ENCODE peak calls at places on chromosomes 16 and 17, in five cellular contexts. One of them, this sample, is unnamed.

GRCh38 chr17:80919331-80920284 is 72.0 kb upstream of the CHMP6 start:
- DNase-seq in lower lobe of right lung: no peak
- DNase-seq in BE2C: no peak
- DNase-seq in transverse colon: no peak
- DNase-seq in K562: no peak
- DNase-seq in this sample: peak; percentile 54

GRCh38 chr17:4247981-4248388 is 15.8 kb downstream of the ANKFY1 start:
- DNase-seq in lower lobe of right lung: peak; percentile 59
- DNase-seq in BE2C: no peak
- DNase-seq in transverse colon: peak; percentile 82
- DNase-seq in K562: peak; percentile 29
- DNase-seq in this sample: peak; percentile 84

GRCh38 chr17:29909604-29910003 is 20.4 kb downstream of the SSH2 start:
- DNase-seq in lower lobe of right lung: no peak
- DNase-seq in BE2C: no peak
- DNase-seq in transverse colon: no peak
- DNase-seq in K562: no peak
- DNase-seq in this sample: no peak

GRCh38 chr16:12187939-12188673 is 211.6 kb downstream of the SNX29 start:
- DNase-seq in lower lobe of right lung: no peak
- DNase-seq in BE2C: no peak
- DNase-seq in transverse colon: no peak
- DNase-seq in K562: no peak
- DNase-seq in this sample: no peak

GRCh38 chr17:82300707-82301270 is 16.6 kb downstream of the CD7 start:
- DNase-seq in lower lobe of right lung: peak; percentile 82
- DNase-seq in BE2C: peak; percentile 91
- DNase-seq in transverse colon: peak; percentile 84
- DNase-seq in K562: peak; percentile 59
- DNase-seq in this sample: peak; percentile 80

GRCh38 chr17:17041018-17041521 is 1.2 kb upstream of the MPRIP start:
- DNase-seq in lower lobe of right lung: peak; percentile 35
- DNase-seq in BE2C: peak; percentile 61
- DNase-seq in transverse colon: no peak
- DNase-seq in K562: peak; percentile 35
- DNase-seq in this sample: no peak

GRCh38 chr17:71099003-71099710 is 929.8 kb downstream of the KCNJ2 start:
- DNase-seq in lower lobe of right lung: no peak
- DNase-seq in BE2C: no peak
- DNase-seq in transverse colon: no peak
- DNase-seq in K562: no peak
- DNase-seq in this sample: no peak

GRCh38 chr17:21098934-21099687 is 27.7 kb upstream of the DHRS7B start:
- DNase-seq in lower lobe of right lung: peak; percentile 63
- DNase-seq in BE2C: peak; percentile 77
- DNase-seq in transverse colon: peak; percentile 56
- DNase-seq in K562: peak; percentile 91
- DNase-seq in this sample: peak; percentile 84

GRCh38 chr17:41049110-41049509 is 2.0 kb upstream of the KRTAP2-1 start:
- DNase-seq in lower lobe of right lung: no peak
- DNase-seq in BE2C: no peak
- DNase-seq in transverse colon: no peak
- DNase-seq in K562: no peak
- DNase-seq in this sample: no peak

GRCh38 chr16:48590476-48590875 is 19.5 kb downstream of the N4BP1 start:
- DNase-seq in lower lobe of right lung: no peak
- DNase-seq in BE2C: no peak
- DNase-seq in transverse colon: no peak
- DNase-seq in K562: no peak
- DNase-seq in this sample: no peak

GRCh38 chr17:78641243-78641642 is 64.0 kb upstream of the DNAH17 start:
- DNase-seq in lower lobe of right lung: no peak
- DNase-seq in BE2C: no peak
- DNase-seq in transverse colon: no peak
- DNase-seq in K562: no peak
- DNase-seq in this sample: no peak

GRCh38 chr16:48231675-48232214 is 12.4 kb upstream of the LONP2 start:
- DNase-seq in lower lobe of right lung: no peak
- DNase-seq in BE2C: peak; percentile 39
- DNase-seq in transverse colon: peak; percentile 30
- DNase-seq in K562: no peak
- DNase-seq in this sample: no peak

GRCh38 chr16:85168732-85169256 is 56.5 kb upstream of the CIBAR2 start:
- DNase-seq in lower lobe of right lung: peak; percentile 48
- DNase-seq in BE2C: peak; percentile 78
- DNase-seq in transverse colon: peak; percentile 47
- DNase-seq in K562: peak; percentile 97
- DNase-seq in this sample: peak; percentile 66

GRCh38 chr16:56269824-56270684 is 78.8 kb downstream of the GNAO1 start:
- DNase-seq in lower lobe of right lung: no peak
- DNase-seq in BE2C: peak; percentile 74
- DNase-seq in transverse colon: peak; percentile 40
- DNase-seq in K562: no peak
- DNase-seq in this sample: no peak

GRCh38 chr17:43975898-43976297 is 22.2 kb upstream of the PYY start:
- DNase-seq in lower lobe of right lung: no peak
- DNase-seq in BE2C: no peak
- DNase-seq in transverse colon: no peak
- DNase-seq in K562: no peak
- DNase-seq in this sample: no peak

GRCh38 chr16:30997887-30998711 is 12.3 kb downstream of the STX1B start:
- DNase-seq in lower lobe of right lung: no peak
- DNase-seq in BE2C: no peak
- DNase-seq in transverse colon: no peak
- DNase-seq in K562: no peak
- DNase-seq in this sample: no peak

GRCh38 chr17:19703776-19704371 is 12.5 kb downstream of the SLC47A2 start:
- DNase-seq in lower lobe of right lung: no peak
- DNase-seq in BE2C: no peak
- DNase-seq in transverse colon: no peak
- DNase-seq in K562: no peak
- DNase-seq in this sample: no peak

GRCh38 chr16:85321856-85322271 is 209.6 kb upstream of the CIBAR2 start:
- DNase-seq in lower lobe of right lung: peak; percentile 89
- DNase-seq in BE2C: peak; percentile 48
- DNase-seq in transverse colon: peak; percentile 73
- DNase-seq in K562: peak; percentile 55
- DNase-seq in this sample: no peak

GRCh38 chr16:28090646-28091377 is 27.3 kb upstream of the GSG1L start:
- DNase-seq in lower lobe of right lung: no peak
- DNase-seq in BE2C: no peak
- DNase-seq in transverse colon: no peak
- DNase-seq in K562: peak; percentile 40
- DNase-seq in this sample: no peak

GRCh38 chr17:17783825-17784598 is 52.8 kb downstream of the SREBF1 start:
- DNase-seq in lower lobe of right lung: no peak
- DNase-seq in BE2C: peak; percentile 28
- DNase-seq in transverse colon: peak; percentile 38
- DNase-seq in K562: no peak
- DNase-seq in this sample: no peak

GRCh38 chr16:78607465-78607864 is 508.0 kb downstream of the WWOX start:
- DNase-seq in lower lobe of right lung: no peak
- DNase-seq in BE2C: no peak
- DNase-seq in transverse colon: no peak
- DNase-seq in K562: no peak
- DNase-seq in this sample: no peak

GRCh38 chr17:489758-490329 is 137.2 kb upstream of the RPH3AL start:
- DNase-seq in lower lobe of right lung: peak; percentile 64
- DNase-seq in BE2C: peak; percentile 14
- DNase-seq in transverse colon: peak; percentile 69
- DNase-seq in K562: peak; percentile 29
- DNase-seq in this sample: no peak

GRCh38 chr16:85490971-85491771 is 122.0 kb upstream of the GSE1 start:
- DNase-seq in lower lobe of right lung: no peak
- DNase-seq in BE2C: no peak
- DNase-seq in transverse colon: peak; percentile 65
- DNase-seq in K562: peak; percentile 84
- DNase-seq in this sample: no peak

GRCh38 chr17:68461122-68461539 is 3.8 kb upstream of the WIPI1 start:
- DNase-seq in lower lobe of right lung: no peak
- DNase-seq in BE2C: no peak
- DNase-seq in transverse colon: no peak
- DNase-seq in K562: no peak
- DNase-seq in this sample: no peak

GRCh38 chr16:66255647-66256046 is 110.8 kb upstream of the CDH5 start:
- DNase-seq in lower lobe of right lung: no peak
- DNase-seq in BE2C: no peak
- DNase-seq in transverse colon: no peak
- DNase-seq in K562: no peak
- DNase-seq in this sample: no peak

GRCh38 chr16:27270389-27270788 is 1.8 kb upstream of the NSMCE1 start:
- DNase-seq in lower lobe of right lung: no peak
- DNase-seq in BE2C: no peak
- DNase-seq in transverse colon: no peak
- DNase-seq in K562: no peak
- DNase-seq in this sample: no peak

GRCh38 chr16:49557070-49557446 is 183.5 kb downstream of the C16orf78 start:
- DNase-seq in lower lobe of right lung: no peak
- DNase-seq in BE2C: no peak
- DNase-seq in transverse colon: no peak
- DNase-seq in K562: no peak
- DNase-seq in this sample: no peak

GRCh38 chr17:58414596-58414997 is 2.7 kb downstream of the RNF43 start:
- DNase-seq in lower lobe of right lung: no peak
- DNase-seq in BE2C: no peak
- DNase-seq in transverse colon: no peak
- DNase-seq in K562: no peak
- DNase-seq in this sample: no peak
- H3K4me3 ChIP-seq in lower lobe of right lung: peak overlapping the region; percentile 48
- H3K4me3 ChIP-seq in BE2C: no peak overlapping the region
- H3K4me3 ChIP-seq in transverse colon: peak overlapping the region; percentile 53
- H3K4me3 ChIP-seq in K562: peak overlapping the region; percentile 1
- H3K4me3 ChIP-seq in this sample: peak overlapping the region; percentile 44

GRCh38 chr16:73173396-73173795 is 125.5 kb upstream of the ZFHX3 start:
- DNase-seq in lower lobe of right lung: no peak
- DNase-seq in BE2C: no peak
- DNase-seq in transverse colon: no peak
- DNase-seq in K562: no peak
- DNase-seq in this sample: no peak

GRCh38 chr16:73170587-73170986 is 122.7 kb upstream of the ZFHX3 start:
- DNase-seq in lower lobe of right lung: no peak
- DNase-seq in BE2C: no peak
- DNase-seq in transverse colon: no peak
- DNase-seq in K562: no peak
- DNase-seq in this sample: no peak

GRCh38 chr16:73172621-73173312 is 124.8 kb upstream of the ZFHX3 start:
- DNase-seq in lower lobe of right lung: peak; percentile 71
- DNase-seq in BE2C: peak; percentile 79
- DNase-seq in transverse colon: peak; percentile 86
- DNase-seq in K562: peak; percentile 32
- DNase-seq in this sample: no peak

GRCh38 chr16:73171380-73171779 is 123.5 kb upstream of the ZFHX3 start:
- DNase-seq in lower lobe of right lung: no peak
- DNase-seq in BE2C: no peak
- DNase-seq in transverse colon: peak; percentile 29
- DNase-seq in K562: no peak
- DNase-seq in this sample: no peak

GRCh38 chr16:73171901-73172619 is 124.1 kb upstream of the ZFHX3 start:
- DNase-seq in lower lobe of right lung: no peak
- DNase-seq in BE2C: no peak
- DNase-seq in transverse colon: no peak
- DNase-seq in K562: no peak
- DNase-seq in this sample: no peak
- H3K4me3 ChIP-seq in lower lobe of right lung: no peak overlapping the region
- H3K4me3 ChIP-seq in BE2C: no peak overlapping the region
- H3K4me3 ChIP-seq in transverse colon: no peak overlapping the region
- H3K4me3 ChIP-seq in K562: no peak overlapping the region
- H3K4me3 ChIP-seq in this sample: no peak overlapping the region

GRCh38 chr16:23062524-23062923 is 86.7 kb downstream of the USP31 start:
- DNase-seq in lower lobe of right lung: no peak
- DNase-seq in BE2C: no peak
- DNase-seq in transverse colon: no peak
- DNase-seq in K562: no peak
- DNase-seq in this sample: no peak

GRCh38 chr16:23068337-23068736 is 80.9 kb downstream of the USP31 start:
- DNase-seq in lower lobe of right lung: no peak
- DNase-seq in BE2C: no peak
- DNase-seq in transverse colon: no peak
- DNase-seq in K562: no peak
- DNase-seq in this sample: no peak

GRCh38 chr16:23060458-23061320 is 88.6 kb downstream of the USP31 start:
- DNase-seq in lower lobe of right lung: peak; percentile 58
- DNase-seq in BE2C: peak; percentile 77
- DNase-seq in transverse colon: peak; percentile 72
- DNase-seq in K562: peak; percentile 75
- DNase-seq in this sample: no peak

GRCh38 chr16:23061669-23062068 is 87.6 kb downstream of the USP31 start:
- DNase-seq in lower lobe of right lung: no peak
- DNase-seq in BE2C: no peak
- DNase-seq in transverse colon: no peak
- DNase-seq in K562: no peak
- DNase-seq in this sample: no peak

GRCh38 chr16:23064642-23065041 is 84.6 kb downstream of the USP31 start:
- DNase-seq in lower lobe of right lung: no peak
- DNase-seq in BE2C: no peak
- DNase-seq in transverse colon: no peak
- DNase-seq in K562: no peak
- DNase-seq in this sample: no peak
- H3K4me3 ChIP-seq in lower lobe of right lung: no peak overlapping the region
- H3K4me3 ChIP-seq in BE2C: no peak overlapping the region
- H3K4me3 ChIP-seq in transverse colon: no peak overlapping the region
- H3K4me3 ChIP-seq in K562: no peak overlapping the region
- H3K4me3 ChIP-seq in this sample: no peak overlapping the region

GRCh38 chr17:75513667-75514052 is 1.7 kb downstream of the CASKIN2 start:
- DNase-seq in lower lobe of right lung: peak; percentile 43
- DNase-seq in BE2C: no peak
- DNase-seq in transverse colon: no peak
- DNase-seq in K562: no peak
- DNase-seq in this sample: no peak
- H3K4me3 ChIP-seq in lower lobe of right lung: peak overlapping the region; percentile 68
- H3K4me3 ChIP-seq in BE2C: peak overlapping the region; percentile 82
- H3K4me3 ChIP-seq in transverse colon: peak overlapping the region; percentile 96
- H3K4me3 ChIP-seq in K562: no peak overlapping the region
- H3K4me3 ChIP-seq in this sample: no peak overlapping the region

GRCh38 chr17:76532072-76532651 is 5.3 kb downstream of the CYGB start:
- DNase-seq in lower lobe of right lung: no peak
- DNase-seq in BE2C: peak; percentile 5
- DNase-seq in transverse colon: no peak
- DNase-seq in K562: no peak
- DNase-seq in this sample: peak; percentile 87

GRCh38 chr17:76531501-76532038 is 5.9 kb downstream of the CYGB start:
- DNase-seq in lower lobe of right lung: no peak
- DNase-seq in BE2C: no peak
- DNase-seq in transverse colon: no peak
- DNase-seq in K562: no peak
- DNase-seq in this sample: peak; percentile 60

GRCh38 chr17:76529643-76530488 is 7.6 kb downstream of the CYGB start:
- DNase-seq in lower lobe of right lung: peak; percentile 83
- DNase-seq in BE2C: peak; percentile 68
- DNase-seq in transverse colon: peak; percentile 72
- DNase-seq in K562: peak; percentile 87
- DNase-seq in this sample: no peak

GRCh38 chr17:76530489-76530814 is 7.1 kb downstream of the CYGB start:
- DNase-seq in lower lobe of right lung: no peak
- DNase-seq in BE2C: peak; percentile 46
- DNase-seq in transverse colon: no peak
- DNase-seq in K562: no peak
- DNase-seq in this sample: no peak

GRCh38 chr17:76530826-76531500 is 6.5 kb downstream of the CYGB start:
- DNase-seq in lower lobe of right lung: no peak
- DNase-seq in BE2C: peak; percentile 27
- DNase-seq in transverse colon: no peak
- DNase-seq in K562: peak; percentile 54
- DNase-seq in this sample: peak; percentile 55
- H3K4me3 ChIP-seq in lower lobe of right lung: no peak overlapping the region
- H3K4me3 ChIP-seq in BE2C: no peak overlapping the region
- H3K4me3 ChIP-seq in transverse colon: no peak overlapping the region
- H3K4me3 ChIP-seq in K562: no peak overlapping the region
- H3K4me3 ChIP-seq in this sample: no peak overlapping the region

This sample was measured in RWPE2.